ENCODE peak calls at places on chromosomes 3 and 15, in nine cellular contexts. O, W, Q, H, Y, P, S, I and T are unnamed samples.

GRCh38 chr3:42655980-42656679 is 2.6 kb downstream of the ZBTB47 start:
- DNase-seq in S (no peak), O (peak; percentile 79), W (peak; percentile 31), H (no peak), Y (peak; percentile 28), I (peak; percentile 58), Q (peak; percentile 19), P (no peak), T (no peak)

GRCh38 chr15:25169318-25169717 is 214.5 kb downstream of the SNRPN start:
- DNase-seq in P (peak; percentile 2), Q (no peak), H (no peak), W (no peak), Y (peak; percentile 13), S (no peak), I (peak; percentile 5), O (no peak), T (peak; percentile 19)

GRCh38 chr15:68849477-68849876 is 28.8 kb upstream of the ANP32A start:
- DNase-seq in H (no peak), Y (no peak), S (no peak), W (no peak), Q (no peak), O (no peak), I (no peak), P (no peak), T (no peak)

GRCh38 chr3:115245437-115245836 is 98.3 kb upstream of the ZBTB20 start:
- DNase-seq in Q (peak; percentile 93), P (no peak), O (peak; percentile 96), Y (no peak), I (peak; percentile 21), H (no peak), W (no peak), S (peak; percentile 67), T (no peak)

GRCh38 chr15:69805248-69805953 is 292.3 kb downstream of the TLE3 start:
- DNase-seq in H (no peak), P (no peak), Q (peak; percentile 57), S (no peak), W (no peak), Y (no peak), I (no peak), O (no peak), T (no peak)

GRCh38 chr3:64995857-64996564 is 308.2 kb upstream of the ADAMTS9 start:
- DNase-seq in I (no peak), S (no peak), W (no peak), P (peak; percentile 19), Y (no peak), H (no peak), Q (no peak), O (no peak), T (no peak)

GRCh38 chr3:71547254-71548198 is 36.0 kb downstream of the FOXP1 start:
- DNase-seq in Q (no peak), H (no peak), S (no peak), O (peak; percentile 23), P (no peak), I (no peak), W (no peak), Y (no peak), T (peak; percentile 77)

GRCh38 chr3:29143151-29143550 is 137.7 kb upstream of the RBMS3 start:
- DNase-seq in P (no peak), O (no peak), W (no peak), Q (no peak), H (no peak), I (no peak), Y (no peak), S (no peak), T (no peak)

GRCh38 chr3:101862453-101863165 is 13.3 kb downstream of the NFKBIZ start:
- DNase-seq in S (no peak), H (no peak), Q (peak; percentile 30), O (no peak), Y (no peak), P (no peak), W (no peak), I (no peak), T (no peak)

GRCh38 chr3:25537476-25537875 is 109.4 kb downstream of the RARB start:
- DNase-seq in S (no peak), O (no peak), H (no peak), P (no peak), Y (no peak), W (no peak), Q (no peak), I (no peak), T (no peak)

GRCh38 chr3:187062526-187063177 is 76.6 kb downstream of the RPL39L start:
- DNase-seq in P (no peak), S (no peak), H (no peak), Y (no peak), W (no peak), I (no peak), Q (peak; percentile 86), O (peak; percentile 74), T (peak; percentile 37)

GRCh38 chr3:157542711-157543485 is 39.7 kb upstream of the VEPH1 start:
- DNase-seq in Q (peak; percentile 85), O (peak; percentile 68), S (no peak), I (peak; percentile 79), Y (peak; percentile 82), H (no peak), W (peak; percentile 17), P (peak; percentile 38), T (peak; percentile 58)

GRCh38 chr3:186596568-186597287 is 16.1 kb upstream of the AHSG start:
- DNase-seq in W (no peak), S (no peak), Y (peak; percentile 76), P (no peak), I (no peak), Q (no peak), H (no peak), O (no peak), T (no peak)

GRCh38 chr15:85004551-85004950 is 22.9 kb downstream of the PDE8A start:
- DNase-seq in P (no peak), Y (no peak), Q (no peak), I (no peak), W (no peak), O (no peak), H (no peak), S (no peak), T (no peak)

GRCh38 chr15:85006655-85007054 is 25.0 kb downstream of the PDE8A start:
- DNase-seq in O (no peak), I (no peak), H (no peak), Q (no peak), P (no peak), Y (no peak), S (no peak), W (no peak), T (no peak)

GRCh38 chr15:85005744-85006143 is 24.1 kb downstream of the PDE8A start:
- DNase-seq in O (no peak), P (no peak), Y (no peak), Q (no peak), W (no peak), I (no peak), H (no peak), S (no peak), T (no peak)

GRCh38 chr15:85006201-85006600 is 24.5 kb downstream of the PDE8A start:
- DNase-seq in I (no peak), Y (no peak), S (no peak), P (no peak), W (no peak), Q (no peak), H (no peak), O (no peak), T (no peak)

DNA sequence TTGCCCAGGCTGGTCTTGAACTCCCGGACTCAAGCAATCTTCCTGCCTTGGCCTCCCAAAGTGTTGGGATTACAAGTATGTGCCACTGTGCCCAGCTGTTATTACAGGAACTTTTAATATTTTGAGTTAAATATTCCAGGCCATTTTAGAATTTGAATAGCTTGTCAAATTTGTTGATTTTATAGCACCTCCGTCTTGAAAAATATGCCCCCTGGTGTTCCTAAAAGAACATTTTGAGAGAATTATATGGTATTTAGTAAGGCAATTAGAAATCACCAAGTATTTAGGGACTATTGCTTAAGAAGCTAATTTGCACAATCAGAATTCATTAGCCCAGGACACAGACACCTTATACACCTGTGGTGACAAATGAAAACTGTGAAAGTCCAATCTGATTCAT is 23.7 kb downstream of the PDE8A start:
- DNase-seq in W (no peak), I (no peak), Y (no peak), Q (no peak), H (no peak), O (no peak), P (no peak), S (no peak), T (no peak)
- TF ChIP-seq CTCF in W (no peak), I (no peak), Y (peak; percentile 24), Q (peak; percentile 52), H (no peak), O (peak; percentile 15), P (peak; percentile 30), S (peak; percentile 27), T (no peak)

GRCh38 chr15:100703032-100703578 is 100.7 kb downstream of the ASB7 start:
- DNase-seq in Q (peak; percentile 70), O (peak; percentile 94), H (peak; percentile 75), I (no peak), P (peak; percentile 19), S (no peak), W (no peak), Y (no peak), T (no peak)
- TF ChIP-seq CTCF in Q (peak; percentile 45), O (peak; percentile 8), H (no peak), I (no peak), P (no peak), S (no peak), W (no peak), Y (no peak), T (no peak)

GRCh38 chr15:80389370-80389769 is 14.8 kb upstream of the ARNT2 start:
- DNase-seq in P (no peak), H (no peak), O (no peak), W (no peak), Q (no peak), Y (no peak), S (no peak), I (no peak), T (no peak)

GRCh38 chr15:80382285-80382684 is 21.9 kb upstream of the ARNT2 start:
- DNase-seq in S (no peak), Q (no peak), O (no peak), P (no peak), I (no peak), H (no peak), Y (no peak), W (no peak), T (no peak)

GRCh38 chr15:80384442-80384841 is 19.7 kb upstream of the ARNT2 start:
- DNase-seq in S (no peak), W (no peak), I (no peak), Q (no peak), H (no peak), O (no peak), Y (no peak), P (no peak), T (no peak)

DNA sequence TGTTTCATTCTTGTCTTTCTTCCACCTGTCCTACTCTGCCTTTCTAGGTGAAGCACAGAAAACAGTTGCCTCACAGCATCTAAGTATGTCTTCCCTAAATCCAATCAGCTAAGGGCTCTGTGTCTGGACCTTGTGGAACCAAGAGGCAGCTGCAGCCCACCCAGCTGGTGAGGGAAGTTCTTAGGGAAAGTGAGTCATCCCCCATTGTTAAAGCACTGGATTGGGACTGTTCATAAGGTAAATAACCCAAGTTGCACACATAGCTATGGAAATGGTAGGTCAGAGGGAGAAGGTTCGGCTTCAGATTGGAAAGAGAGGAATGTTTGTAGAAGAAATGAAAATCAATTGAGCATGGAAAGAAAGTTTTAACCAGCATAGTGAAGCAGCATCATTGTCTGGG is 18.0 kb upstream of the ARNT2 start:
- DNase-seq in Q (no peak), S (no peak), H (no peak), Y (no peak), I (no peak), P (no peak), W (no peak), O (no peak), T (no peak)
- TF ChIP-seq CTCF in Q (no peak), S (no peak), H (no peak), Y (no peak), I (no peak), P (no peak), W (no peak), O (no peak), T (no peak)

GRCh38 chr15:92079047-92079446 is 225.5 kb downstream of the SLCO3A1 start:
- DNase-seq in S (peak; percentile 35), Y (no peak), Q (no peak), O (peak; percentile 38), H (peak; percentile 61), I (no peak), P (no peak), W (no peak), T (peak; percentile 12)
- TF ChIP-seq CTCF in S (no peak), Y (peak; percentile 67), Q (peak; percentile 48), O (peak; percentile 39), H (peak; percentile 58), I (no peak), P (peak; percentile 67), W (no peak), T (peak; percentile 10)